ENCODE peak calls at places on chromosomes 6 and 20, in eight cellular contexts. V is GM23338, X is HepG2, Z is HCT116, G is K562, K is Panc1, A is upper lobe of left lung, F is GM12878. O is an unnamed sample.

GRCh38 chr20:15849131-15849685 is 724.0 kb downstream of the KIF16B start:
- ATAC-seq in A (no peak), X (no peak), F (no peak), K (no peak), G (no peak), Z (no peak), V (no peak), O (no peak)

GRCh38 chr6:154675602-154676088 is 57.6 kb upstream of the SCAF8 start:
- ATAC-seq in A (peak; percentile 98), Z (peak; percentile 99), V (peak; percentile 100), G (peak; percentile 99), K (peak; percentile 99), X (peak; percentile 99), F (peak; percentile 100), O (peak; percentile 97)

GRCh38 chr20:48800227-48800626 is 27.6 kb downstream of the PREX1 start:
- ATAC-seq in G (no peak), A (no peak), Z (no peak), X (no peak), F (no peak), V (no peak), K (no peak), O (no peak)

GRCh38 chr6:35391240-35391968 is 49.0 kb downstream of the PPARD start:
- ATAC-seq in X (no peak), F (no peak), K (peak; percentile 65), G (no peak), A (no peak), Z (peak; percentile 71), V (no peak), O (no peak)

GRCh38 chr20:61986762-61987321 is 78.8 kb downstream of the TAF4 start:
- ATAC-seq in K (no peak), F (no peak), Z (no peak), X (no peak), G (no peak), V (no peak), A (no peak), O (no peak)

GRCh38 chr20:49165611-49166010 is 22.5 kb downstream of the STAU1 start:
- ATAC-seq in V (no peak), G (no peak), F (peak; percentile 62), X (no peak), Z (no peak), A (no peak), K (no peak), O (no peak)

GRCh38 chr20:50353289-50353961 is 156.8 kb upstream of the PTPN1 start:
- ATAC-seq in Z (no peak), V (peak; percentile 42), G (no peak), K (no peak), A (no peak), X (peak; percentile 68), F (no peak), O (no peak)

GRCh38 chr20:42749548-42749947 is 440.2 kb downstream of the PTPRT start:
- ATAC-seq in F (no peak), K (no peak), X (no peak), V (no peak), A (no peak), G (no peak), Z (no peak), O (no peak)

GRCh38 chr6:39420300-39421265 is 98.1 kb upstream of the KCNK16 start:
- ATAC-seq in F (no peak), K (no peak), V (no peak), G (no peak), A (no peak), X (no peak), Z (no peak), O (peak; percentile 80)

GRCh38 chr20:64035066-64035932 is 683 bp upstream of the C20orf204 start:
- ATAC-seq in X (no peak), G (no peak), F (peak; percentile 28), K (no peak), Z (no peak), V (peak; percentile 1), A (no peak), O (no peak)

GRCh38 chr20:53888510-53888909 is 181.9 kb downstream of the BCAS1 start:
- ATAC-seq in X (no peak), Z (no peak), G (no peak), A (no peak), K (no peak), V (no peak), F (no peak), O (no peak)

GRCh38 chr6:147204060-147204785 is at the start of gene STXBP5:
- ATAC-seq in G (peak; percentile 6), A (peak; percentile 21), V (peak; percentile 17), Z (peak; percentile 50), X (peak; percentile 33), F (peak; percentile 13), K (peak; percentile 49), O (peak; percentile 42)

GRCh38 chr6:147202516-147203310 is 1.5 kb upstream of the STXBP5 start:
- ATAC-seq in X (peak; percentile 92), K (peak; percentile 91), G (peak; percentile 78), A (peak; percentile 95), V (peak; percentile 89), F (peak; percentile 91), Z (peak; percentile 84), O (peak; percentile 93)

GRCh38 chr6:147200711-147201110 is 3.5 kb upstream of the STXBP5 start:
- ATAC-seq in Z (no peak), X (no peak), F (no peak), K (no peak), V (no peak), A (no peak), G (no peak), O (no peak)

GRCh38 chr6:147203311-147204059 is 732 bp upstream of the STXBP5 start:
- ATAC-seq in V (peak; percentile 68), G (peak; percentile 57), K (peak; percentile 84), F (peak; percentile 71), A (peak; percentile 90), Z (peak; percentile 72), X (peak; percentile 75), O (peak; percentile 87)

DNA sequence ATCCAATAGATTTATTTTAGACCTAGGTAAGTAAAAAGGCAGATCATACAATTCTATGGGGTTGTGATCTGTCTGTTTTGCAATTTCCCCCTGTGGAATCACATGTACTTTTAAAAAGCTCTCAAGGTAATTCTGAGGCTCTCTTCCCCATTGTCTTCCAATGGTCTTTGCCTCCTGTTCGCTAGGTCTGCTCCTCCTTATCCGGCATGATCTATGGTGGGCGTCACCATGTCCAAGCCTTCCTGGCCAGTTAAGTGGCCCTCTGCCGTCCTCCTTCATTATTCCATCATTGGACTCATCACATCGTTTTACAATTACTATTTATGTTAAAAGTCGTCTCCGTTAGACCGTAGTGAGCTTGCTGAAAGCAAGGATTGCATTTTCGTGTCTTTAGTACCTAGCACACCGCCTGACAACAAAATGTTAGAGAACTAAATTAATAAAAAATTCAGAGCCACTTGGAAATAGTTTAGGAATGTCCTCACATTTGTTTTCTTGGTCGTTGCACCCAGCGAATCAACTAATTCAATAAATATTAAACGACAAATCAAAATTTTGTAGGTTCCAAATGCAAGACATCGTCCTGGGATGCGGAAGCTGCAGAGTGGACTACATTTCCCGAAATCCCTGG is 2.2 kb upstream of the STXBP5 start:
- ATAC-seq in K (peak; percentile 63), G (peak; percentile 64), V (peak; percentile 48), A (peak; percentile 43), F (peak; percentile 28), X (peak; percentile 58), Z (no peak), O (no peak)
- H3K27ac ChIP-seq in K (peak overlapping the region; percentile 99), G (peak overlapping the region; percentile 88), V (no peak overlapping the region), A (peak overlapping the region; percentile 100), F (peak overlapping the region; percentile 85), X (peak overlapping the region; percentile 27), Z (no peak overlapping the region), O (no peak overlapping the region)

GRCh38 chr6:125434760-125435159 is 133.0 kb upstream of the HDDC2 start:
- ATAC-seq in V (no peak), G (no peak), A (no peak), Z (no peak), X (no peak), K (no peak), F (no peak), O (no peak)

GRCh38 chr6:125445054-125445453 is 143.3 kb upstream of the HDDC2 start:
- ATAC-seq in V (peak; percentile 39), G (no peak), K (no peak), A (peak; percentile 4), X (peak; percentile 51), Z (no peak), F (no peak), O (no peak)

GRCh38 chr6:125444234-125444949 is 142.6 kb upstream of the HDDC2 start:
- ATAC-seq in A (peak; percentile 42), G (no peak), Z (no peak), V (peak; percentile 55), X (peak; percentile 82), K (no peak), F (no peak), O (peak; percentile 46)

GRCh38 chr6:125439512-125439911 is 137.7 kb upstream of the HDDC2 start:
- ATAC-seq in X (no peak), F (no peak), G (no peak), A (no peak), Z (no peak), K (no peak), V (no peak), O (no peak)
- TF ChIP-seq POLR2AphosphoS5 in X (no peak), F (no peak), G (no peak), A (no peak), Z (no peak), K (no peak), V (no peak), O (no peak)

GRCh38 chr6:1267057-1267732 is 44.7 kb upstream of the FOXQ1 start:
- ATAC-seq in F (no peak), K (peak; percentile 66), V (peak; percentile 30), A (no peak), X (peak; percentile 9), Z (no peak), G (no peak), O (no peak)
- H3K27ac ChIP-seq in F (no peak overlapping the region), K (no peak overlapping the region), V (no peak overlapping the region), A (no peak overlapping the region), X (peak overlapping the region; percentile 98), Z (no peak overlapping the region), G (no peak overlapping the region), O (no peak overlapping the region)

GRCh38 chr6:12716298-12716853 is at the start of gene PHACTR1:
- ATAC-seq in K (no peak), Z (no peak), A (no peak), V (no peak), F (no peak), G (no peak), X (no peak), O (no peak)

GRCh38 chr6:12717356-12717755 is 789 bp downstream of the PHACTR1 start:
- ATAC-seq in K (no peak), Z (no peak), F (no peak), V (no peak), A (no peak), X (no peak), G (no peak), O (no peak)

GRCh38 chr6:12714022-12714421 is 2.5 kb upstream of the PHACTR1 start:
- ATAC-seq in G (no peak), A (no peak), V (no peak), F (no peak), X (no peak), K (no peak), Z (no peak), O (no peak)

GRCh38 chr6:12718025-12718424 is 1.5 kb downstream of the PHACTR1 start:
- ATAC-seq in V (no peak), G (no peak), K (no peak), Z (no peak), A (no peak), X (peak; percentile 41), F (no peak), O (no peak)

GRCh38 chr6:12715437-12715836 is 1.1 kb upstream of the PHACTR1 start:
- ATAC-seq in Z (no peak), K (no peak), G (no peak), F (no peak), V (no peak), X (no peak), A (no peak), O (no peak)
- TF ChIP-seq POLR2AphosphoS5 in Z (no peak), K (no peak), G (no peak), F (no peak), V (no peak), X (no peak), A (no peak), O (no peak)

GRCh38 chr6:87444362-87444761 is 28.4 kb upstream of the SLC35A1 start:
- ATAC-seq in G (no peak), K (no peak), F (no peak), A (no peak), V (peak; percentile 99), Z (no peak), X (peak; percentile 41), O (no peak)
- H3K27ac ChIP-seq in G (no peak overlapping the region), K (no peak overlapping the region), F (no peak overlapping the region), A (no peak overlapping the region), V (peak overlapping the region; percentile 84), Z (no peak overlapping the region), X (no peak overlapping the region), O (no peak overlapping the region)

O was measured in gastroesophageal sphincter.